ENCODE peak calls at places on chromosomes 13 and 19, in five cellular contexts. O, A, Z, T and F are unnamed samples.

GRCh38 chr19:8552810-8553209 is 24.4 kb downstream of the MYO1F start:
- DNase-seq in O (peak), A (peak), Z (no peak), T (no peak), F (peak)

GRCh38 chr13:48391257-48391656 is 21.7 kb downstream of the LPAR6 start:
- DNase-seq in O (no peak), A (no peak), Z (no peak), T (no peak), F (no peak)

GRCh38 chr13:23876265-23876664 is 12.9 kb downstream of the MIPEP start:
- DNase-seq in O (peak), A (no peak), Z (no peak), T (no peak), F (peak)

GRCh38 chr13:49603318-49603717 is 18.0 kb upstream of the RCBTB1 start:
- DNase-seq in O (no peak), A (no peak), Z (no peak), T (no peak), F (no peak)

GRCh38 chr19:31121501-31121900 is 227.7 kb downstream of the TSHZ3 start:
- DNase-seq in O (no peak), A (no peak), Z (no peak), T (no peak), F (no peak)

GRCh38 chr19:36987091-36987490 is 71.0 kb downstream of the ZNF568 start:
- DNase-seq in O (no peak), A (no peak), Z (no peak), T (no peak), F (peak)

GRCh38 chr19:56066152-56067023 is 54.7 kb downstream of the ZNF787 start:
- DNase-seq in O (peak), A (peak), Z (peak), T (peak), F (no peak)

GRCh38 chr13:48853381-48854102 is 122.2 kb upstream of the FNDC3A start:
- DNase-seq in O (peak), A (no peak), Z (no peak), T (no peak), F (peak)

GRCh38 chr19:11422163-11423068 is 3.3 kb upstream of the RGL3 start:
- DNase-seq in O (peak), A (peak), Z (no peak), T (peak), F (peak)

GRCh38 chr19:35609881-35610353 is 2.6 kb upstream of the HAUS5 start:
- DNase-seq in O (peak), A (no peak), Z (no peak), T (no peak), F (no peak)

GRCh38 chr19:38148337-38148736 is 75.7 kb downstream of the DPF1 start:
- DNase-seq in O (no peak), A (no peak), Z (no peak), T (no peak), F (no peak)

GRCh38 chr13:20525601-20526544 is at the start of gene CRYL1:
- DNase-seq in O (peak), A (peak), Z (no peak), T (peak), F (peak)

GRCh38 chr19:44641866-44642265 is 1.8 kb upstream of the PVR start:
- DNase-seq in O (no peak), A (no peak), Z (no peak), T (no peak), F (no peak)

GRCh38 chr19:16325671-16326400 is 1.2 kb downstream of the KLF2 start:
- DNase-seq in O (peak), A (peak), Z (no peak), T (no peak), F (no peak)

GRCh38 chr13:48346583-48346982 is 43.0 kb downstream of the RB1 start:
- DNase-seq in O (peak), A (no peak), Z (no peak), T (no peak), F (no peak)

GRCh38 chr13:50484472-50485113 is 358.9 kb downstream of the DLEU7 start:
- DNase-seq in O (no peak), A (no peak), Z (no peak), T (no peak), F (no peak)

GRCh38 chr19:30214651-30215051 is 157.5 kb upstream of the ZNF536 start:
- DNase-seq in O (peak), A (no peak), Z (no peak), T (no peak), F (no peak)

GRCh38 chr19:17495639-17496265 is 15.7 kb upstream of the PGLS start:
- DNase-seq in O (no peak), A (no peak), Z (no peak), T (no peak), F (no peak)

GRCh38 chr19:12230751-12231733 is 63.6 kb downstream of the ZNF44 start:
- DNase-seq in O (no peak), A (no peak), Z (no peak), T (no peak), F (peak)

GRCh38 chr13:94267581-94267980 is 211.9 kb downstream of the DCT start:
- DNase-seq in O (no peak), A (no peak), Z (no peak), T (no peak), F (no peak)

GRCh38 chr19:3914199-3914598 is 18.7 kb upstream of the NMRK2 start:
- DNase-seq in O (no peak), A (no peak), Z (no peak), T (no peak), F (no peak)

GRCh38 chr19:54337858-54338230 is 1.1 kb downstream of the LILRA4 start:
- DNase-seq in O (no peak), A (no peak), Z (no peak), T (no peak), F (no peak)

GRCh38 chr13:25886438-25887214 is 165.2 kb downstream of the SHISA2 start:
- DNase-seq in O (no peak), A (peak), Z (peak), T (no peak), F (peak)

GRCh38 chr19:10074153-10074552 is 12.0 kb upstream of the SHFL start:
- DNase-seq in O (peak), A (peak), Z (no peak), T (no peak), F (peak)

GRCh38 chr19:49896863-49897621 is at the start of gene IL4I1:
- DNase-seq in O (peak), A (peak), Z (no peak), T (peak), F (no peak)